ENCODE peak calls at places on chromosomes 3 and 15, in six cellular contexts. M is neural progenitor cell, F is OCI-LY7, J is PC-3, N is B cell, A is BJ. X is an unnamed sample.

GRCh38 chr15:67137319-67137718 is 71.9 kb downstream of the SMAD3 start:
- DNase-seq in M (no peak), F (no peak), J (no peak), N (no peak), A (no peak), X (no peak)

GRCh38 chr3:53846134-53846850 is at the start of the genes CHDH and IL17RB:
- DNase-seq in M (peak), F (peak), J (peak), N (peak), A (no peak), X (no peak)

GRCh38 chr3:158105710-158106438 is at the start of gene SHOX2:
- DNase-seq in M (peak), F (peak), J (no peak), N (no peak), A (no peak), X (peak)

GRCh38 chr3:40387001-40387894 is at the start of gene ENTPD3:
- DNase-seq in M (peak), F (no peak), J (peak), N (peak), A (no peak), X (no peak)

GRCh38 chr3:63966871-63967270 is 54.7 kb upstream of the SCAANT1 start:
- DNase-seq in M (no peak), F (no peak), J (no peak), N (no peak), A (no peak), X (no peak)

GRCh38 chr3:108183971-108184370 is 38.3 kb downstream of the IFT57 start:
- DNase-seq in M (no peak), F (no peak), J (no peak), N (no peak), A (no peak), X (no peak)

GRCh38 chr15:70503798-70504304 is 259.5 kb downstream of the UACA start:
- DNase-seq in M (no peak), F (no peak), J (no peak), N (no peak), A (no peak), X (no peak)

GRCh38 chr15:35752134-35752466 is 206.1 kb upstream of the DPH6 start:
- DNase-seq in M (no peak), F (no peak), J (no peak), N (no peak), A (no peak), X (no peak)

GRCh38 chr3:41274944-41275668 is 75.8 kb downstream of the CTNNB1 start:
- DNase-seq in M (no peak), F (no peak), J (peak), N (no peak), A (peak), X (no peak)

GRCh38 chr15:64501396-64501716 is 41.0 kb downstream of the ZNF609 start:
- DNase-seq in M (no peak), F (no peak), J (no peak), N (no peak), A (no peak), X (no peak)

GRCh38 chr3:126525091-126525852 is 1.3 kb downstream of the CHST13 start:
- DNase-seq in M (no peak), F (no peak), J (no peak), N (no peak), A (no peak), X (no peak)

GRCh38 chr3:67018789-67019525 is 20.9 kb downstream of the KBTBD8 start:
- DNase-seq in M (no peak), F (peak), J (no peak), N (no peak), A (no peak), X (no peak)

GRCh38 chr3:141561426-141562034 is 74.7 kb downstream of the RASA2 start:
- DNase-seq in M (peak), F (peak), J (peak), N (peak), A (peak), X (no peak)

GRCh38 chr15:74619916-74620635 is 4.4 kb downstream of the CLK3 start:
- DNase-seq in M (no peak), F (no peak), J (no peak), N (no peak), A (no peak), X (no peak)

GRCh38 chr3:48765376-48765775 is 48.4 kb upstream of the IP6K2 start:
- DNase-seq in M (no peak), F (peak), J (peak), N (no peak), A (no peak), X (no peak)

GRCh38 chr3:125154110-125154509 is 58.4 kb downstream of the SLC12A8 start:
- DNase-seq in M (no peak), F (no peak), J (no peak), N (no peak), A (no peak), X (no peak)

GRCh38 chr3:184551614-184552256 is 9.8 kb upstream of the EPHB3 start:
- DNase-seq in M (no peak), F (no peak), J (no peak), N (no peak), A (no peak), X (no peak)

GRCh38 chr15:50685976-50686467 is 575 bp downstream of the TRPM7 start:
- DNase-seq in M (peak), F (peak), J (peak), N (peak), A (no peak), X (peak)

GRCh38 chr3:105823149-105823866 is 45.5 kb downstream of the CBLB start:
- DNase-seq in M (no peak), F (peak), J (peak), N (no peak), A (peak), X (no peak)

GRCh38 chr15:40054746-40055575 is 16.0 kb upstream of the SRP14 start:
- DNase-seq in M (peak), F (peak), J (peak), N (peak), A (no peak), X (no peak)

GRCh38 chr3:156037356-156037755 is 83.0 kb upstream of the KCNAB1 start:
- DNase-seq in M (no peak), F (no peak), J (no peak), N (no peak), A (no peak), X (no peak)

GRCh38 chr3:150359381-150359780 is 48.7 kb upstream of the TSC22D2 start:
- DNase-seq in M (no peak), F (no peak), J (no peak), N (no peak), A (no peak), X (no peak)

GRCh38 chr3:94500146-94500545 is 437.3 kb downstream of the NSUN3 start:
- DNase-seq in M (no peak), F (no peak), J (no peak), N (no peak), A (no peak), X (no peak)

GRCh38 chr3:99678023-99678422 is 39.6 kb downstream of the COL8A1 start:
- DNase-seq in M (no peak), F (no peak), J (peak), N (no peak), A (peak), X (no peak)

GRCh38 chr3:159238646-159239045 is 436.8 kb downstream of the MFSD1 start:
- DNase-seq in M (no peak), F (no peak), J (no peak), N (no peak), A (no peak), X (no peak)

GRCh38 chr15:35427091-35427490 is 118.9 kb downstream of the DPH6 start:
- DNase-seq in M (no peak), F (no peak), J (peak), N (no peak), A (peak), X (no peak)

GRCh38 chr15:40258544-40258943 is 19.7 kb downstream of the PAK6 start:
- DNase-seq in M (peak), F (no peak), J (no peak), N (no peak), A (no peak), X (no peak)

GRCh38 chr3:65886376-65886775 is 152.3 kb downstream of the MAGI1 start:
- DNase-seq in M (no peak), F (no peak), J (no peak), N (no peak), A (no peak), X (no peak)

GRCh38 chr15:82768414-82769081 is 37.3 kb downstream of the FSD2 start:
- DNase-seq in M (no peak), F (no peak), J (peak), N (no peak), A (no peak), X (no peak)

GRCh38 chr3:23668430-23668904 is 137.3 kb upstream of the UBE2E1 start:
- DNase-seq in M (no peak), F (no peak), J (peak), N (no peak), A (peak), X (no peak)

GRCh38 chr15:57033715-57034439 is 115.4 kb downstream of the TCF12 start:
- DNase-seq in M (no peak), F (no peak), J (peak), N (no peak), A (no peak), X (no peak)

GRCh38 chr3:99949956-99950670 is 132.5 kb downstream of the CMSS1 start:
- DNase-seq in M (no peak), F (no peak), J (no peak), N (no peak), A (no peak), X (no peak)

GRCh38 chr3:24272875-24273274 is 221.8 kb downstream of the THRB start:
- DNase-seq in M (no peak), F (no peak), J (peak), N (no peak), A (no peak), X (no peak)

GRCh38 chr3:156983559-156983958 is 157.4 kb downstream of the LEKR1 start:
- DNase-seq in M (peak), F (no peak), J (no peak), N (no peak), A (no peak), X (no peak)

GRCh38 chr15:41948499-41948898 is 23.9 kb downstream of the EHD4 start:
- DNase-seq in M (no peak), F (no peak), J (no peak), N (no peak), A (no peak), X (no peak)

GRCh38 chr15:59516655-59517461 is 78.9 kb downstream of the FAM81A start:
- DNase-seq in M (no peak), F (peak), J (no peak), N (peak), A (no peak), X (no peak)

GRCh38 chr15:83380682-83381081 is 66.5 kb upstream of the SH3GL3 start:
- DNase-seq in M (peak), F (peak), J (peak), N (no peak), A (no peak), X (no peak)

GRCh38 chr3:46717447-46718231 is at the start of gene PRSS50:
- DNase-seq in M (peak), F (no peak), J (no peak), N (peak), A (no peak), X (no peak)
- TF ChIP-seq CTCF in M (peak), F (peak), J (peak), N (peak), A (peak), X (peak)

DNA sequence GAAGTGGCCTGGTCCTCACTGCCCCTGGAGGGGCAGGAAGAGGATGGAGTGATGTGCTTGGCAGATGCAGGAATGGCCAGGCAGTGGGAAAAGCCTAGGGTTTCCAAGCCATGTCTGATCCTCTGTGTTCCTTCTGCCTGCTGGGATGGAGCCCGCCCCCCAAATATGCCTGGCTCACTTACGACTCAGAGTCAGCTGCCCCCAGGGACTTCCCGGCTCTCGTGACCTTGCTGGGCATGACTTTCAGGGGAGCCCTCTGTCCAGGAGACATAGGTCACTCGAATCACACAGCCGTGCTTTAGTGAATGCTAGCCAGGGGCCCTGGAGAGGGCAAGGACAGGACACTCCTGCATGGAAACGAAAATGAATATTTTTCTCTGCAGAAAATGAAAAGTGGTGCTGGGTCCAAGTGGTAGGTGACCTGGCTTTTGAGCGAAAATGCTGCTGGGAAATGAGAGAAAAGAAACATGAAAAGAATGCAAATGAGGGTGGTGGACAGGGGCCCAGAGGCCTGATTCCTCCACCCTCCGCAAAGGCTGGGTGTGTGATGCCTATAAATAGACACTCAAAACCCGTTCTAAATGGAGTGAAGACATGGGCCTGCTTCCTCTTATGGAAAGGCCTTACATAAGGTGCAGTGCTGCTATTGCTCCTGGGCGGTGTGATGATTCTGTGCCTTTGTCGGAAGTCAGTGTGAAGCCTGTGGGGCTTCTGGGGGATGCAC is 107.4 kb downstream of the APBA2 start:
- DNase-seq in M (no peak), F (no peak), J (no peak), N (no peak), A (no peak), X (no peak)
- TF ChIP-seq CTCF in M (no peak), F (no peak), J (no peak), N (no peak), A (no peak), X (no peak)

DNA sequence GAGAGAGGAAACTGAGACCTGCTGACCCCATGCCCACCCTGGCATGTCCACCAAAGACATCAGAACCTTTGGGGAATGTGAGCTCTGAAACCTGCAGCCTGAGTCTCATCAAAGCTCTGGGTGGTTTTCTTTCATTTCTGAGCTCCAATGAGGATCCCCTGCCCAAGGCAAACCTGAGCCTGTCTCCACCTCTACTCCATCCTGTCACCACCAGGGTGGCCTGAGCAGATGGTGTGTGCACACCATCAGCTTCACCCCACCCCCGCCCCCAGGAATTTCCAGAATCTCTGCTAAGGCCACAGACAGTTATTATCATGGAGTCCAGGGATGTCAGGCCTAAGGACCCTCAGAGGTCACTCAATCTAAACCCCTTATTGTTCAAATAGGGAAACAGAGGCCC is 1.3 kb downstream of the XIRP1 start:
- DNase-seq in M (peak), F (peak), J (no peak), N (no peak), A (no peak), X (no peak)
- TF ChIP-seq CTCF in M (no peak), F (no peak), J (no peak), N (no peak), A (peak), X (no peak)

GRCh38 chr15:62346168-62346567 is 181.1 kb upstream of the C2CD4B start:
- DNase-seq in M (no peak), F (no peak), J (no peak), N (no peak), A (no peak), X (no peak)
- TF ChIP-seq CTCF in M (no peak), F (no peak), J (no peak), N (no peak), A (no peak), X (no peak)

GRCh38 chr3:15051531-15051930 is 13.6 kb downstream of the MRPS25 start:
- DNase-seq in M (peak), F (peak), J (peak), N (peak), A (no peak), X (no peak)
- TF ChIP-seq CTCF in M (peak), F (peak), J (peak), N (peak), A (peak), X (peak)

GRCh38 chr3:131047582-131047981 is 20.9 kb downstream of the NEK11 start:
- DNase-seq in M (no peak), F (peak), J (no peak), N (no peak), A (no peak), X (no peak)
- TF ChIP-seq CTCF in M (peak), F (peak), J (peak), N (no peak), A (no peak), X (no peak)

GRCh38 chr15:49675051-49675450 is 54.2 kb downstream of the DTWD1 start:
- DNase-seq in M (no peak), F (no peak), J (peak), N (no peak), A (peak), X (no peak)
- TF ChIP-seq CTCF in M (no peak), F (no peak), J (peak), N (no peak), A (peak), X (no peak)

GRCh38 chr3:188316021-188316722 is 162.2 kb downstream of the LPP start:
- DNase-seq in M (no peak), F (no peak), J (no peak), N (no peak), A (no peak), X (no peak)
- TF ChIP-seq CTCF in M (no peak), F (no peak), J (no peak), N (no peak), A (no peak), X (no peak)

X was measured in mesothelial cell of epicardium.